ENCODE peak calls at places on chromosomes 3 and 15, in nine cellular contexts. B is WERI-Rb-1; W is heart left ventricle; P is GM23248; Y is upper lobe of right lung; E is CD8-positive, alpha-beta T cell; R is stomach; U is body of pancreas; I is HCT116. L is an unnamed sample. For H3K27me3 and H3K9me3, the result is how much of the 10 kb centered on the place peaks cover.

GRCh38 chr3:30188713-30189112 is 417.7 kb upstream of the TGFBR2 start:
- DNase-seq in Y (no peak), B (no peak), U (no peak), P (peak), W (peak), R (no peak), E (no peak), I (no peak), L (no peak)

GRCh38 chr3:133162906-133163305 is 124.7 kb downstream of the TMEM108 start:
- DNase-seq in W (no peak), P (no peak), E (no peak), U (no peak), R (no peak), I (no peak), B (no peak), Y (no peak), L (no peak)

GRCh38 chr3:153970735-153971347 is 150.3 kb upstream of the ARHGEF26 start:
- DNase-seq in P (peak), I (peak), Y (no peak), B (no peak), W (no peak), U (no peak), R (no peak), E (no peak), L (no peak)

GRCh38 chr3:73955671-73956070 is 330.9 kb upstream of the PDZRN3 start:
- DNase-seq in Y (no peak), E (no peak), P (no peak), U (no peak), R (no peak), B (no peak), W (no peak), I (no peak), L (no peak)

GRCh38 chr15:49620174-49620573 is 444 bp downstream of the FAM227B start:
- DNase-seq in R (no peak), U (no peak), Y (no peak), I (no peak), B (no peak), P (peak), E (no peak), W (no peak), L (no peak)

GRCh38 chr15:26357653-26358052 is 415.2 kb downstream of the GABRB3 start:
- DNase-seq in P (no peak), Y (no peak), E (no peak), I (no peak), U (no peak), B (no peak), R (no peak), W (no peak), L (no peak)

GRCh38 chr3:126345641-126346460 is 11.4 kb downstream of the KLF15 start:
- DNase-seq in Y (peak), R (peak), E (no peak), W (no peak), I (no peak), U (no peak), B (peak), P (no peak), L (no peak)

GRCh38 chr3:191809326-191809949 is 348.5 kb downstream of the PYDC2 start:
- DNase-seq in B (peak), E (no peak), R (no peak), W (no peak), Y (no peak), U (no peak), I (no peak), P (no peak), L (no peak)

GRCh38 chr15:41564286-41564959 is 5.4 kb downstream of the TYRO3 start:
- DNase-seq in W (no peak), U (no peak), E (no peak), I (no peak), P (no peak), R (no peak), Y (no peak), B (peak), L (no peak)

GRCh38 chr3:160038862-160039562 is 50.4 kb downstream of the IL12A start:
- DNase-seq in R (peak), Y (peak), B (no peak), W (no peak), E (no peak), P (peak), I (no peak), U (peak), L (no peak)

GRCh38 chr15:41416162-41416741 is 643 bp upstream of the RTF1 start:
- DNase-seq in Y (no peak), E (no peak), P (no peak), R (no peak), U (no peak), W (no peak), B (no peak), I (no peak), L (no peak)

GRCh38 chr3:53045784-53046170 is at the start of gene SFMBT1:
- DNase-seq in E (peak), B (peak), I (no peak), U (peak), Y (peak), W (peak), R (peak), P (peak), L (peak)

GRCh38 chr3:37688756-37689155 is 172.9 kb upstream of the CTDSPL start:
- DNase-seq in P (no peak), E (no peak), W (no peak), I (no peak), B (no peak), R (no peak), U (no peak), Y (no peak), L (no peak)

GRCh38 chr3:169600732-169601131 is 62.8 kb downstream of the MECOM start:
- DNase-seq in I (no peak), E (no peak), U (no peak), Y (no peak), B (no peak), P (no peak), W (no peak), R (no peak), L (no peak)

GRCh38 chr3:170154569-170155143 is 26.9 kb downstream of the PHC3 start:
- DNase-seq in P (no peak), B (no peak), Y (no peak), U (no peak), I (no peak), E (no peak), R (no peak), W (no peak), L (no peak)

GRCh38 chr3:53346922-53347260 is 452 bp downstream of the DCP1A start:
- DNase-seq in R (no peak), U (no peak), P (no peak), W (no peak), Y (no peak), B (no peak), E (no peak), I (no peak), L (no peak)

GRCh38 chr3:191292243-191292642 is 37.0 kb upstream of the CCDC50 start:
- DNase-seq in B (no peak), W (no peak), Y (no peak), E (no peak), R (no peak), I (no peak), U (no peak), P (no peak), L (no peak)

GRCh38 chr3:153275514-153275913 is 113.5 kb downstream of the RAP2B start:
- DNase-seq in I (no peak), Y (no peak), W (no peak), E (no peak), B (no peak), P (no peak), R (no peak), U (no peak), L (no peak)

DNA sequence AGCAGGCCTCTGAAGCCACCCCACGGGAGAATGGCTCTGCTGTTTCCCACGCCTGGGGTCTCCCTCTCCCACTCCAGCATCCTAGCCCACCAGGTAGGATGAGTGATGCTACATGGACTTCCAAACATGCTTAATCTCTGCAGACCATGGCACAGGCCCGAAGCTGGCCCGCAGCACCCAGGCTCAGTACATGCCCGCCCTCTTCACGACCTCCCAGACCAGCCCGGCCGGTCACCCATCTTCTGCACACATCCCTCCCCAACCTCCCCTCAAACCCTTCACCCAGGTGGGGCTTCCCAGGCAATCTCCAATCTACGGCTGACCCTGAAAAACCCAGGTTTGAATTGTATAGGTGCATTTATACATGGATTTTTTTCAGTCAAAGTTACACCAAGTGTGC is 264.0 kb downstream of the TJP1 start:
- DNase-seq in P (no peak), Y (no peak), B (no peak), U (no peak), W (no peak), R (no peak), I (no peak), E (no peak), L (no peak)
- H3K27me3 ChIP-seq in P (under half), Y (under half), B (half or more), U (under half), W (under half), R (under half), I (half or more), E (under half), L (under half)

GRCh38 chr3:123892195-123892594 is 8.1 kb upstream of the MYLK start:
- DNase-seq in R (no peak), Y (no peak), I (no peak), P (no peak), E (no peak), U (no peak), W (no peak), B (no peak), L (no peak)
- H3K9me3 ChIP-seq in R (under half), Y (under half), I (under half), P (under half), E (under half), U (under half), W (under half), B (under half), L (under half)

GRCh38 chr3:186129206-186129605 is 20.3 kb upstream of the ETV5 start:
- DNase-seq in I (no peak), E (no peak), Y (no peak), P (no peak), W (no peak), R (no peak), U (no peak), B (no peak), L (no peak)
- H3K4me3 ChIP-seq in I (no peak), E (no peak), Y (no peak), P (no peak), W (no peak), R (no peak), U (no peak), B (no peak), L (no peak)

GRCh38 chr3:134646086-134646485 is 4.7 kb downstream of the KY start:
- DNase-seq in Y (no peak), B (no peak), R (no peak), E (no peak), I (no peak), W (no peak), U (no peak), P (no peak), L (no peak)
- H3K27me3 ChIP-seq in Y (under half), B (under half), R (under half), E (under half), I (under half), W (under half), U (under half), P (under half), L (under half)

DNA sequence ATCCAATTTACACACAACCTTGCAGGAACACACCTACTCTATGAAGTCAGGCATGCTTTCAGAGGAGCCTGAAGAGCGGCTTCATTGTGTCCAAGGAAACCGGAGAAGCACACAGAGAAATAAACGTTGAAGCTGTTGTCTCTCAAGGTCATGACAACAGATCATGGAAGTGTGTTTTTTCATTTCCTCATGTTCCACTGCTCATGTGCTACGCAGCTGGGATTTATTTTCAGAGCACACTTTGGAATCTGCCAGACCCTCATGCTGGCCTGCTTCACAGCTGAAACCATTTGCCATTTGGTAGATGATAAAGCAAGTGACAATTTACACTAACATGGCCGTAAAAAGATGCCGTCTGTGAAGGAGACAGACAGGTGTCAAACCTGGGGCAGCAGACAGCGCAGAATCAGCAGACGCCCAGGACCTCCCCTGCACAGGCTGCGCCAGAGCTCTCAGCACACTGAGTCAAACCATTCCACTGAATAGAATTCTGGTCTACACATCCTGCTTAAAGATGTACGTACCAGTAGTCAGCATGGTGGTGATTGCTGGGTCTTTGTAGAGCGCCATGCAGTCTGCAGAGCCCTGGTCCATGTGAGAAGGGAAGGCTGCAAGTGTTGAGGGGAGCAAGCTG is 99.3 kb downstream of the ARNT2 start:
- DNase-seq in Y (no peak), E (no peak), R (no peak), W (no peak), P (no peak), B (no peak), I (no peak), U (no peak), L (no peak)
- H3K9me3 ChIP-seq in Y (under half), E (under half), R (under half), W (under half), P (under half), B (under half), I (under half), U (under half), L (under half)

GRCh38 chr3:57079221-57079831 is 18.9 kb downstream of the SPATA12 start:
- DNase-seq in E (no peak), Y (peak), B (peak), I (no peak), U (peak), W (peak), P (peak), R (peak), L (no peak)
- H3K4me3 ChIP-seq in E (peak), Y (peak), B (peak), I (peak), U (peak), W (peak), P (peak), R (peak), L (peak)

GRCh38 chr15:66178531-66178910 is 75.0 kb downstream of the MEGF11 start:
- DNase-seq in I (no peak), R (no peak), P (no peak), W (no peak), Y (no peak), U (no peak), B (no peak), E (no peak), L (no peak)
- H3K27me3 ChIP-seq in I (under half), R (under half), P (half or more), W (under half), Y (under half), U (under half), B (under half), E (under half), L (under half)

L was measured in Peyer's patch.